ENCODE peak calls at places on chromosomes 4 and X, in four cellular contexts. Q, Z, K and L are unnamed samples.
A peak's percentile ranks its signal among the peaks of the same experiment; 100 is the strongest.

GRCh38 chr4:17613761-17614415 is 553 bp upstream of the MED28 start:
- DNase-seq in Q (no peak), K (peak; percentile 53), Z (no peak), L (no peak)

GRCh38 chrX:100512471-100512870 is 72.3 kb upstream of the TNMD start:
- DNase-seq in Q (no peak), K (no peak), Z (peak; percentile 1), L (peak; percentile 1)

GRCh38 chrX:47174376-47174775 is 19.3 kb upstream of the UBA1 start:
- DNase-seq in Q (no peak), K (no peak), Z (no peak), L (no peak)

GRCh38 chr4:92600638-92601037 is 296.9 kb downstream of the GRID2 start:
- DNase-seq in Z (no peak), K (no peak), Q (no peak), L (no peak)

GRCh38 chr4:26235500-26235899 is 85.3 kb upstream of the RBPJ start:
- DNase-seq in Z (no peak), Q (peak; percentile 60), K (no peak), L (no peak)

GRCh38 chr4:170015285-170015684 is 10.9 kb downstream of the MFAP3L start:
- DNase-seq in Q (no peak), K (no peak), Z (no peak), L (no peak)

GRCh38 chr4:184649971-184650855 is 675 bp downstream of the PRIMPOL start:
- DNase-seq in K (no peak), Z (no peak), Q (peak; percentile 33), L (peak; percentile 29)

GRCh38 chr4:169723207-169723606 is 34.5 kb downstream of the HPF1 start:
- DNase-seq in Q (no peak), K (no peak), Z (no peak), L (peak; percentile 31)

GRCh38 chrX:144916785-144917184 is 330.5 kb upstream of the SPANXN1 start:
- DNase-seq in K (no peak), Q (no peak), Z (no peak), L (no peak)

DNA sequence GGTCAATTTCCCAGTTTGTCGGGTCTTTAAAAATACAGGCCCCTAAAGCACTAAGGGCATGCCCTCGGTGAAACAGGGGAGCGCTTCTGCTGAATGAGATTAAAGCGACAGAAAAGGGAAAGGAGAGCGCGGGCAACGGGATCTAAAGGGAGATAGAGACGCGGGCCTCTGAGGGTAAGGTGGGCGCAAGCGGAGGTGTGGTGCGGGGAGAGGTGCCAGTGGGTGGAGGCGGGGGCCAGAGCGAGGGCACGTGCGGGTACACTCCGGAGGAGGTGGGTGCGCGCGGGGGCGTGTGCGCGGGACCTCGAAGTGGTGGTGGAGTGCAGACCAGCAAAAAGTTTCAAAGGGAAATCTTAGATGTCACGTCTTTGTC is 777 bp upstream of the TET2 start:
- DNase-seq in K (peak; percentile 59), Z (no peak), Q (peak; percentile 21), L (no peak)
- TF ChIP-seq POLR2A in K (no peak), Z (no peak), Q (no peak), L (no peak)

GRCh38 chr4:140095694-140096482 is 58.1 kb downstream of the MAML3 start:
- DNase-seq in Q (peak; percentile 27), Z (peak; percentile 62), K (peak; percentile 52), L (peak; percentile 67)
- TF ChIP-seq POLR2A in Q (no peak), Z (no peak), K (peak; percentile 9), L (peak; percentile 34)

DNA sequence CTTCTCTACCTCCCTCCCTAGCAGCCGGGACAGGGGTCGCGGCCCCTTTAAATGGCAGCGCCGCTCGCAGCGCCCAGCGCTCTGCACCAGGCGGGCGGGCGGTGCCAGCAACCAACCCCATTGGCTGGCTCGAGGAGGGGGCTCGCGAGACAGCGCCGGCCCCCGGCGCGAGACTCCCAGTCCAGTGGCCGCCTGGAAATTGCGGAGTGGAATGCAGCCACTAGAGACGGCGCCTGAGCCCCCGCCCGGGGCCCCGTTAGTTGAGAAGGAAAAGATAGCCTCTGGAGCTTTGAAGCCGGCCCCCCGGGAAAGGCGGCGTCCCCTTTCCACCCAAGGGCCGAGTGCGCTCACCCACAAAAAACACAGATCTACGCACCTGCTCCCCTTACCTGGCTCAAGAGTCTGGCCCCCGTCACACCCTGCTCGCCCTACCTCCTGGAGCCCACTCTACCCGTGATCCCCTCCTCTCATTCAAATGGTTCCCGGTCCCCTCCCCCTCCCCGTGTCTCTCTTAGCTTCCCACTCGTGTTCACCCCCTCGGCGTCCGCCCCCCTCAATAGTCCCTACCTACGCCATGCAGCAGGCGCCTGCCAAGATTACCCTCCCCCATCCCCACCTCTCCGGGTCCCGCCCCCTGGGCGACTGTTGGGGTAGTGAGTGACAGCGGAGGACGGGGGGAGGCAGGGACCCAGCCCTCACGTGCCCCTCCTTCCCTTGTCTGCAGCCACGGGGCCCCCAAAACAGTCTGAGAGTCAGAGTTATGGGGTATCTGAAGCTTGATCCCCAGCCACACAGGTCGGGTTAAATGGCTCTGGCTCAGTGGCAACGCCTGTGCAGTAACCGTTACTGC is at the start of gene ZMYM3:
- DNase-seq in Q (peak; percentile 88), Z (peak; percentile 50), K (peak; percentile 89), L (peak; percentile 85)
- TF ChIP-seq POLR2A in Q (peak; percentile 41), Z (no peak), K (peak; percentile 58), L (no peak)

GRCh38 chr4:173328236-173328901 is 5.8 kb downstream of the HMGB2 start:
- DNase-seq in Q (no peak), K (no peak), Z (no peak), L (no peak)
- TF ChIP-seq POLR2A in Q (no peak), K (no peak), Z (no peak), L (no peak)

DNA sequence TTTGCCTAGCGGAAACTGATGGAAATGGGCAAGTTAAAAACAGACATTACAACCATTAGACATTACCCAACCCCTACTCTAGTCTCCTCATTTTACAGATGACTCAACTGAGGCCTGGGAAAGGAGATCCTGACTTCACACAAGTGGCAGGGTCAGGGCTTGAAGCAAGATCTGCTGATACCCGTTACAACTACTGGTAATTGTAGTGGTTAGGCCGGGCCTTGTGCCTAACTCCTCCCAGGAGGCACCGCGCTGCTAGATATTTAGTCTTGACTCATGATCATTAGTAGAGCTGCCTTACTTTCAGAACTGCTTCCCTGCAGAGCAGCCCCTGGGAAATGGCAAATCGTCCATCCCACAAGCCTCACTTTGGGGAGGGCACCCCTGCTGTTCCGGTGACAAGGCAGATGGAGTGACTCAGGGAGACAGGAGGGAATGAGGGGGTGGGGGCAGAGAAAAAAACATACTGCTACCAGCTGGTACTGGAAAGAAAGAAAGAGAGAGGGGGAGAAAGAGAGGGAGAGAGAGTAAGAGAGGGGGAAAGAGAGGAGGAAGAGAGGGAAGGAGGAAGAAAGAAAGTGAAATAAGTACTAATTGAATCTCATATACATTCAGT is 12.2 kb downstream of the ARHGEF6 start:
- DNase-seq in Z (peak; percentile 57), Q (peak; percentile 37), K (no peak), L (no peak)
- TF ChIP-seq POLR2A in Z (no peak), Q (no peak), K (no peak), L (no peak)

GRCh38 chr4:137309424-137309823 is 222.9 kb downstream of the PCDH18 start:
- DNase-seq in Q (no peak), Z (no peak), K (no peak), L (no peak)
- TF ChIP-seq POLR2A in Q (no peak), Z (no peak), K (no peak), L (no peak)

DNA sequence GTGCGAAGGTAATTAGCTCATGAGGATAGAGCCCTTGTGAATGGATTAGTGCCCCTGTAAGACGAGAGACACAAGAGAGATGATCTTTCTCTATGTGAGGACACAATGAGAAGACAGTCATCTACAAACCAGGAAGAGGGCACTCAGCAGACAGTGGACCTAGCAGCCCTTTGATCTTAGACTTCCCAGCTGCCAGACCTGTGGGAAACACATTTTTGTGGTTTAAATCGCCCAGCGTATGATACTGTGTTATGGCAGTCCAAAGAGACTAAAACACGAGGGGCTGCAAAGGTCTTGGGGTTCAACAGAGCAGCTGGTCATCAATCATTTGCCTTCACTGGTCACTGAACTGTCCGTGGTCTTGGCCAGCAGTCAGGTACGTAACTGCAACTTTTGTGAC is 9.2 kb upstream of the SYNPO2 start:
- DNase-seq in Q (no peak), K (no peak), Z (no peak), L (no peak)
- TF ChIP-seq POLR2A in Q (no peak), K (no peak), Z (no peak), L (no peak)